ENCODE peak calls at places on chromosomes 7 and 10, in five cellular contexts. I is PC-3, V is BJ, P is gastrocnemius medialis, E is choroid plexus epithelial cell. O is an unnamed sample.

GRCh38 chr10:104617831-104618230 is 23.3 kb upstream of the SORCS3 start:
- DNase-seq in P (no peak), V (no peak), E (no peak), I (no peak), O (no peak)

GRCh38 chr10:125929613-125930012 is 33.2 kb downstream of the FANK1 start:
- DNase-seq in I (no peak), P (no peak), E (no peak), V (no peak), O (no peak)

GRCh38 chr7:20561466-20561865 is 54.0 kb upstream of the ABCB5 start:
- DNase-seq in V (no peak), I (peak), P (no peak), E (no peak), O (peak)

GRCh38 chr10:110226555-110226925 is 19.1 kb downstream of the MXI1 start:
- DNase-seq in E (peak), V (no peak), P (peak), I (peak), O (peak)

GRCh38 chr10:34936061-34936460 is 121.0 kb upstream of the PARD3 start:
- DNase-seq in I (no peak), E (no peak), V (no peak), P (no peak), O (no peak)

GRCh38 chr7:95972554-95972953 is 200.2 kb downstream of the DYNC1I1 start:
- DNase-seq in P (no peak), V (no peak), I (no peak), E (peak), O (no peak)

GRCh38 chr10:52170776-52171175 is 143.3 kb upstream of the DKK1 start:
- DNase-seq in I (no peak), P (no peak), V (no peak), E (no peak), O (no peak)

GRCh38 chr7:74029991-74030415 is 2.0 kb downstream of the ELN start:
- DNase-seq in E (no peak), I (no peak), V (no peak), P (no peak), O (no peak)

GRCh38 chr7:82226191-82226590 is 217.4 kb downstream of the CACNA2D1 start:
- DNase-seq in P (no peak), V (no peak), E (no peak), I (no peak), O (no peak)

GRCh38 chr7:144782883-144783282 is 53.0 kb downstream of the TPK1 start:
- DNase-seq in P (no peak), E (no peak), I (no peak), V (no peak), O (no peak)

GRCh38 chr7:27971171-27971570 is 209.4 kb downstream of the JAZF1 start:
- DNase-seq in P (no peak), I (no peak), E (no peak), V (no peak), O (no peak)

GRCh38 chr10:71068811-71069411 is 143.5 kb upstream of the UNC5B start:
- DNase-seq in E (peak), P (peak), V (no peak), I (peak), O (no peak)

GRCh38 chr7:42876182-42877068 is 35.4 kb downstream of the C7orf25 start:
- DNase-seq in I (peak), V (no peak), E (peak), P (no peak), O (peak)

GRCh38 chr10:103145860-103146466 is 47.1 kb downstream of the NT5C2 start:
- DNase-seq in V (peak), E (peak), I (peak), P (peak), O (peak)

GRCh38 chr10:129761166-129761565 is 202.9 kb downstream of the EBF3 start:
- DNase-seq in I (no peak), V (no peak), P (no peak), E (no peak), O (no peak)

GRCh38 chr10:122701652-122702051 is 2.0 kb upstream of the C10orf120 start:
- DNase-seq in I (no peak), P (no peak), V (no peak), E (no peak), O (no peak)

GRCh38 chr7:44891372-44891771 is 6.0 kb upstream of the PURB start:
- DNase-seq in E (no peak), P (no peak), I (no peak), V (no peak), O (no peak)

GRCh38 chr7:95357623-95358022 is 33.3 kb upstream of the PON1 start:
- DNase-seq in E (peak), V (no peak), P (no peak), I (peak), O (peak)

GRCh38 chr10:26799342-26799741 is 61.4 kb downstream of the ABI1 start:
- DNase-seq in V (no peak), E (no peak), P (no peak), I (no peak), O (no peak)

GRCh38 chr10:112362833-112363232 is 11.1 kb upstream of the ACSL5 start:
- DNase-seq in V (no peak), E (no peak), I (no peak), P (peak), O (peak)

GRCh38 chr10:30917790-30918189 is 113.9 kb downstream of the ZNF438 start:
- DNase-seq in I (no peak), V (no peak), P (no peak), E (no peak), O (no peak)

GRCh38 chr10:90504172-90504571 is 353.7 kb downstream of the HTR7 start:
- DNase-seq in P (no peak), E (no peak), V (no peak), I (no peak), O (no peak)

GRCh38 chr7:85730016-85730415 is 543.2 kb upstream of the SEMA3D start:
- DNase-seq in P (no peak), V (no peak), E (peak), I (peak), O (peak)

GRCh38 chr7:149330914-149331567 is 69.0 kb downstream of the ZNF783 start:
- DNase-seq in P (no peak), E (no peak), V (no peak), I (peak), O (no peak)

GRCh38 chr10:32957341-32958084 is 517 bp downstream of the ITGB1 start:
- DNase-seq in E (no peak), I (peak), P (peak), V (no peak), O (no peak)

GRCh38 chr7:98291717-98292116 is 10.2 kb downstream of the BRI3 start:
- DNase-seq in P (no peak), E (no peak), V (no peak), I (no peak), O (no peak)

GRCh38 chr10:6236349-6237188 is 33.8 kb downstream of the PFKFB3 start:
- DNase-seq in P (no peak), I (no peak), V (no peak), E (no peak), O (no peak)

GRCh38 chr10:128044961-128045832 is 81.0 kb downstream of the MKI67 start:
- DNase-seq in E (no peak), V (no peak), P (no peak), I (no peak), O (no peak)

GRCh38 chr10:112446055-112446854 is 459 bp downstream of the ZDHHC6 start:
- DNase-seq in I (no peak), P (no peak), V (no peak), E (peak), O (no peak)

GRCh38 chr10:85225311-85225710 is 896.9 kb downstream of the CCSER2 start:
- DNase-seq in E (no peak), I (no peak), P (no peak), V (no peak), O (no peak)

GRCh38 chr7:130639391-130639790 is 29.2 kb downstream of the COPG2 start:
- DNase-seq in E (no peak), P (no peak), V (no peak), I (no peak), O (no peak)

GRCh38 chr7:44348300-44348699 is 22.9 kb upstream of the CAMK2B start:
- DNase-seq in P (no peak), I (peak), V (no peak), E (peak), O (peak)

GRCh38 chr7:122885583-122886356 is 490 bp downstream of the CADPS2 start:
- DNase-seq in V (no peak), P (no peak), E (peak), I (peak), O (peak)

GRCh38 chr7:66261941-66262340 is 56.8 kb downstream of the TPST1 start:
- DNase-seq in V (no peak), P (no peak), I (no peak), E (no peak), O (no peak)

GRCh38 chr7:99766484-99767099 is 17.4 kb downstream of the CYP3A4 start:
- DNase-seq in V (no peak), P (no peak), I (peak), E (peak), O (no peak)

GRCh38 chr7:22781230-22781711 is 41.4 kb downstream of the TOMM7 start:
- DNase-seq in E (peak), P (no peak), V (peak), I (no peak), O (peak)

GRCh38 chr10:89332092-89332633 is 4.4 kb downstream of the IFIT3 start:
- DNase-seq in I (no peak), P (no peak), E (peak), V (peak), O (peak)

GRCh38 chr7:121282129-121282528 is 46.7 kb upstream of the WNT16 start:
- DNase-seq in V (no peak), E (no peak), I (no peak), P (no peak), O (no peak)

GRCh38 chr7:121279060-121279620 is 49.7 kb upstream of the WNT16 start:
- DNase-seq in P (no peak), E (peak), V (no peak), I (no peak), O (no peak)

GRCh38 chr7:121276276-121276675 is 52.5 kb upstream of the WNT16 start:
- DNase-seq in V (no peak), E (no peak), P (no peak), I (no peak), O (peak)

GRCh38 chr7:121278120-121279021 is 50.4 kb upstream of the WNT16 start:
- DNase-seq in E (peak), V (no peak), P (no peak), I (peak), O (peak)

DNA sequence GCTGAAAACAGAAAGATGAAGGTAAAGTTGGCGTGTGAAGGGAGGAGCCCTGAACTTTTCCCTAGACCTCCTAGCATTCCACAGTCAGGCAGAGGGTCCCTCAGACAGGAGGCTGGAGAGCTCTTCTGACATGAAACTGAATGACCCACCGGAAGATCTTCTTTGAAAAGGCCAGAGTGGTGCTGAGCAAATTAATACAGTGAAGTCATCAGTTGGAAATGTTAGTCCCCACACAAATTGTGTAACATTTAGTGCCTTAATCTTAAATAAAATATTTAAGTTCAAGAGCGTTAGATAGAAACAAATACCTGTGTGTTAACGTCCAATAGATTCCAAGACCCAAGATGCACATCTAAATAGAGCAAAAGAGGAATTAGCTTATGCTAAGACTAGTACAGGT is 49.0 kb upstream of the WNT16 start:
- DNase-seq in P (no peak), V (no peak), I (no peak), E (peak), O (no peak)
- H3K4me3 ChIP-seq in P (no peak), V (no peak), I (no peak), E (no peak), O (no peak)

GRCh38 chr10:60526024-60526585 is 136.4 kb upstream of the ANK3 start:
- DNase-seq in V (no peak), I (peak), P (no peak), E (peak), O (no peak)
- H3K4me3 ChIP-seq in V (no peak), I (no peak), P (no peak), E (no peak), O (no peak)

GRCh38 chr10:12121673-12122072 is 7.8 kb upstream of the SEC61A2 start:
- DNase-seq in E (no peak), I (no peak), V (no peak), P (no peak), O (no peak)
- H3K4me3 ChIP-seq in E (no peak), I (no peak), V (no peak), P (no peak), O (no peak)

GRCh38 chr10:69086131-69086530 is 1.8 kb upstream of the SRGN start:
- DNase-seq in P (no peak), I (no peak), E (peak), V (no peak), O (no peak)

GRCh38 chr10:69088801-69089501 is 1.0 kb downstream of the SRGN start:
- DNase-seq in I (peak), P (no peak), E (peak), V (no peak), O (peak)

GRCh38 chr10:69087600-69088470 is at the start of gene SRGN:
- DNase-seq in E (peak), I (peak), V (no peak), P (peak), O (peak)

GRCh38 chr10:69089638-69090599 is 2.0 kb downstream of the SRGN start:
- DNase-seq in E (peak), I (peak), V (no peak), P (no peak), O (peak)

GRCh38 chr10:69088471-69088769 is 517 bp downstream of the SRGN start:
- DNase-seq in E (no peak), P (no peak), I (no peak), V (no peak), O (no peak)
- H3K4me3 ChIP-seq in E (peak), P (peak), I (peak), V (peak), O (peak)

DNA sequence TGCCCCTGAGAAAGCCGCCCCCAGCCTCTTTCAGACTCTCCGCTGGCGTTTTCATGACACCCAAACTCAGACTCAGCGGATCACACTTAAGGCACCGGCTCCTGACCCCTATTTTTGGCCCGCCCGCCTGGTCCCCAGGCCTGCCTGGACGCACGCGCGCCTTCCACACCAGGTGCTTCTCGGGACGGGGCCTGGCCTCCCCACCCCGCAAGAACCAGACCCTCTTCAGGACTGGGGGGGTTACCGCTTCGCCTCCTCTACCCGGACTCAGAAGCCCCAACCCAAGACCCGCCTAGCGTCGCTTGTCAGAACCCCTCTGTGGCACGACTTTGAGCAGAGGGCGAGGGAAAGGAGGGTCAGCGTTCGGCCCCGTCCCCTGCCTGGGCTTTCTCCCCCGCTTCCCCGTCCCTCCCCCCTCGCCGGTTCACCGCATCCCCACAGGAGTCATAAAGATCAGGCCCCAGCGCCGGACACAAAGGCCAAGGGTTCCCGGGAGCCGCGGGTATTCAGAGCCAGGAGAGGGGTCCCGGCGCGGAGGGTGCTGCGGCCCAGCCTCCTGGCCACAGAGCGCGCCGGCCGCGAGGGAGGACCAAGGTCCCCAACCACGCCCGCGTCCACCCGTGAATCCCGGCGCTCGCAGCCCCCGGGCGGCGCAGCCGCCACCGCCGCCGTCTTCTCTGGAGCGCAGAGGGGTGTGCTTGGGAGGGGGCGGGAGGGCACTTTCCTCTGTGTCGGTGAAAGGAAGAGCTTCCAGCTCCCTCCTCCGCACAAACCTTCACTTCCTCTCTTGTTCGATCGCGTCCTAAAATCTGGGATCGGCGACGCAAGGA is 351.9 kb downstream of the DNAJB6 start:
- DNase-seq in P (no peak), I (no peak), E (no peak), V (no peak), O (no peak)
- H3K4me3 ChIP-seq in P (peak), I (no peak), E (no peak), V (no peak), O (no peak)